ENCODE peak calls at places on chromosomes 12 and 14, in nine cellular contexts. J, N, Y, S, O, Z, U, H and R are unnamed samples.
A peak's percentile ranks its signal among the peaks of the same experiment; 100 is the strongest.

GRCh38 chr14:72801841-72802587 is 91.9 kb downstream of the DPF3 start:
- DNase-seq in J (no peak), N (no peak), Y (no peak), S (no peak), O (no peak), Z (no peak), U (no peak), H (no peak), R (no peak)

GRCh38 chr12:7907009-7907408 is 29.0 kb downstream of the SLC2A3 start:
- DNase-seq in J (peak; percentile 90), N (peak; percentile 74), Y (peak; percentile 50), S (peak; percentile 33), O (peak; percentile 39), Z (peak; percentile 28), U (peak; percentile 97), H (no peak), R (no peak)

GRCh38 chr14:72023128-72024042 is 91.2 kb downstream of the RGS6 start:
- DNase-seq in J (no peak), N (no peak), Y (no peak), S (no peak), O (no peak), Z (no peak), U (no peak), H (no peak), R (no peak)

GRCh38 chr14:54758041-54758440 is 144.6 kb downstream of the GCH1 start:
- DNase-seq in J (no peak), N (no peak), Y (no peak), S (peak; percentile 50), O (no peak), Z (no peak), U (no peak), H (no peak), R (no peak)

GRCh38 chr12:50923361-50924130 is 28.8 kb upstream of the HIGD1C start:
- DNase-seq in J (no peak), N (no peak), Y (no peak), S (no peak), O (no peak), Z (no peak), U (no peak), H (no peak), R (no peak)

GRCh38 chr12:115623764-115624334 is 653.6 kb downstream of the MED13L start:
- DNase-seq in J (no peak), N (no peak), Y (no peak), S (no peak), O (no peak), Z (peak; percentile 84), U (no peak), H (no peak), R (no peak)

GRCh38 chr12:98156697-98157096 is 358.7 kb upstream of the TMPO start:
- DNase-seq in J (no peak), N (no peak), Y (no peak), S (no peak), O (no peak), Z (no peak), U (no peak), H (peak; percentile 39), R (no peak)

GRCh38 chr12:6838854-6839253 is 1.9 kb upstream of the GNB3 start:
- DNase-seq in J (no peak), N (no peak), Y (no peak), S (no peak), O (no peak), Z (no peak), U (no peak), H (no peak), R (no peak)

GRCh38 chr12:103558879-103559278 is 28.2 kb upstream of the STAB2 start:
- DNase-seq in J (no peak), N (no peak), Y (no peak), S (no peak), O (no peak), Z (no peak), U (no peak), H (peak; percentile 86), R (no peak)

GRCh38 chr14:67418368-67419174 is 6.6 kb upstream of the PLEK2 start:
- DNase-seq in J (no peak), N (peak; percentile 83), Y (no peak), S (peak; percentile 79), O (peak; percentile 63), Z (no peak), U (no peak), H (no peak), R (no peak)

GRCh38 chr12:47378907-47379306 is 299.1 kb upstream of the AMIGO2 start:
- DNase-seq in J (no peak), N (no peak), Y (no peak), S (no peak), O (no peak), Z (no peak), U (no peak), H (no peak), R (no peak)

GRCh38 chr12:109715310-109716091 is 1.9 kb downstream of the FAM222A start:
- DNase-seq in J (no peak), N (peak; percentile 49), Y (no peak), S (peak; percentile 51), O (peak; percentile 46), Z (peak; percentile 87), U (no peak), H (no peak), R (peak; percentile 89)

DNA sequence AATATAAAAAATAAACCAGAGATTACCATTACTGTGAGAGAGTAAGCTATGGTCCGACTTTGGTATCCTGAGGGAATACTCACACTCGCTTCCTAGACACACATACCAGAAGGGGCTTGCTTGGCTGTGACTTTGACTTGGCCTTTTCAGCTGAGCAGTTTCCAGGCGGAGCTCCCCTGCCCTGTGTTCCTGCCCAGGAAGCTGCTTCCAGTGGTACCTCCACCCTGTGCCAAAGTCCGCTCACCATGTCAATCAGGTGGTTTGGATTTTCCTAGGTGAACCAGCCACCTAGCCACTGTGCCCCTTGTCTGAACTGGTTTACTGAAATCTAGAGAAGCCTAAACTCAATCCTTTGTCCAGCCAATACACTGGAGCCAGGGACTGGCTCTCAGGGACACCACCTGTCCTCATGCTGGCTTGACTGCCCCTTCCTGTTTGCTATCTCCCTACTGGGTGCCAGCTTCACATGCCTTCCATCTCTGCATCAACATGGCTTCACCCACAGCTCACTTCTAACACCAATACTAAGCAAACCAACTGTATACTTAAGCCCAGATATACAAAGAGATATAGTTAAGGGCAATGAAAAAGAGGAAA is 28.6 kb downstream of the MAX start:
- DNase-seq in J (no peak), N (no peak), Y (no peak), S (peak; percentile 84), O (peak; percentile 65), Z (no peak), U (peak; percentile 45), H (no peak), R (no peak)
- H3K4me1 ChIP-seq in J (no peaks in the 10 kb centered on the region), N (peaks cover 27% of the 10 kb centered on the region), Y (no peaks in the 10 kb centered on the region), S (peaks cover 68% of the 10 kb centered on the region), O (peaks cover 68% of the 10 kb centered on the region), Z (no peaks in the 10 kb centered on the region), U (peaks cover 22% of the 10 kb centered on the region), H (peaks cover 57% of the 10 kb centered on the region), R (peaks cover 3% of the 10 kb centered on the region)

GRCh38 chr12:13342971-13343370 is 146.4 kb downstream of the EMP1 start:
- DNase-seq in J (no peak), N (no peak), Y (no peak), S (no peak), O (no peak), Z (no peak), U (no peak), H (peak; percentile 86), R (no peak)
- TF ChIP-seq EP300 in J (no peak), N (no peak), Y (no peak), S (no peak), O (no peak), Z (no peak), U (no peak), H (no peak), R (no peak)

GRCh38 chr14:104356738-104357688 is 218.6 kb downstream of the KIF26A start:
- DNase-seq in J (no peak), N (no peak), Y (no peak), S (no peak), O (no peak), Z (peak; percentile 31), U (no peak), H (no peak), R (peak; percentile 11)
- H3K4me3 ChIP-seq in J (no peak overlapping the region), N (no peak overlapping the region), Y (no peak overlapping the region), S (no peak overlapping the region), O (no peak overlapping the region), Z (no peak overlapping the region), U (no peak overlapping the region), H (no peak overlapping the region), R (no peak overlapping the region)

GRCh38 chr14:100717371-100717770 is 9.3 kb upstream of the DLK1 start:
- DNase-seq in J (no peak), N (no peak), Y (no peak), S (no peak), O (no peak), Z (no peak), U (no peak), H (no peak), R (no peak)

GRCh38 chr14:100721568-100721967 is 5.1 kb upstream of the DLK1 start:
- DNase-seq in J (no peak), N (no peak), Y (no peak), S (no peak), O (no peak), Z (no peak), U (no peak), H (no peak), R (no peak)

GRCh38 chr14:100723135-100723883 is 3.4 kb upstream of the DLK1 start:
- DNase-seq in J (no peak), N (no peak), Y (no peak), S (no peak), O (no peak), Z (no peak), U (no peak), H (no peak), R (no peak)

GRCh38 chr14:100722367-100722766 is 4.3 kb upstream of the DLK1 start:
- DNase-seq in J (no peak), N (no peak), Y (no peak), S (no peak), O (no peak), Z (no peak), U (no peak), H (no peak), R (no peak)

GRCh38 chr14:100719976-100720520 is 6.6 kb upstream of the DLK1 start:
- DNase-seq in J (no peak), N (no peak), Y (no peak), S (no peak), O (no peak), Z (peak; percentile 64), U (no peak), H (no peak), R (no peak)
- H3K4me1 ChIP-seq in J (no peaks in the 10 kb centered on the region), N (no peaks in the 10 kb centered on the region), Y (no peaks in the 10 kb centered on the region), S (no peaks in the 10 kb centered on the region), O (no peaks in the 10 kb centered on the region), Z (no peaks in the 10 kb centered on the region), U (peaks cover 81% of the 10 kb centered on the region), H (no peaks in the 10 kb centered on the region), R (no peaks in the 10 kb centered on the region)